ENCODE peak calls at places on chromosome 5, in five cellular contexts. V is astrocyte of the cerebellum, Y is Calu3, I is ureter, S is ovary. T is an unnamed sample.

GRCh38 chr5:62538017-62538942 is 40.3 kb upstream of the LRRC70 start:
- DNase-seq in V (peak; percentile 2), Y (no peak), I (no peak), S (no peak), T (peak; percentile 42)

GRCh38 chr5:40505031-40505430 is 174.7 kb upstream of the PTGER4 start:
- DNase-seq in V (no peak), Y (no peak), I (no peak), S (no peak), T (no peak)

GRCh38 chr5:9350301-9350797 is 195.5 kb downstream of the SEMA5A start:
- DNase-seq in V (no peak), Y (no peak), I (no peak), S (no peak), T (no peak)

GRCh38 chr5:1011741-1012315 is 3.2 kb downstream of the NKD2 start:
- DNase-seq in V (no peak), Y (no peak), I (no peak), S (peak; percentile 5), T (no peak)

GRCh38 chr5:158514353-158514960 is 585.3 kb downstream of the EBF1 start:
- DNase-seq in V (peak; percentile 24), Y (no peak), I (no peak), S (no peak), T (no peak)

GRCh38 chr5:37938086-37938852 is 98.4 kb upstream of the GDNF start:
- DNase-seq in V (no peak), Y (no peak), I (no peak), S (no peak), T (no peak)

GRCh38 chr5:6833406-6833805 is 120.2 kb downstream of the TENT4A start:
- DNase-seq in V (no peak), Y (no peak), I (no peak), S (no peak), T (no peak)

GRCh38 chr5:23013395-23013994 is 160.4 kb upstream of the CDH12 start:
- DNase-seq in V (no peak), Y (no peak), I (no peak), S (no peak), T (peak; percentile 7)

GRCh38 chr5:103487253-103487652 is 75.3 kb downstream of the NUDT12 start:
- DNase-seq in V (no peak), Y (no peak), I (no peak), S (no peak), T (no peak)

GRCh38 chr5:29963956-29964355 is 1229.5 kb upstream of the CDH6 start:
- DNase-seq in V (no peak), Y (no peak), I (no peak), S (no peak), T (peak; percentile 19)

GRCh38 chr5:80092521-80093107 is 57.5 kb downstream of the THBS4 start:
- DNase-seq in V (no peak), Y (no peak), I (no peak), S (no peak), T (no peak)

GRCh38 chr5:126561908-126562307 is 33.1 kb downstream of the ALDH7A1 start:
- DNase-seq in V (no peak), Y (no peak), I (no peak), S (no peak), T (no peak)

GRCh38 chr5:16932401-16932800 is 3.7 kb downstream of the MYO10 start:
- DNase-seq in V (no peak), Y (no peak), I (no peak), S (no peak), T (no peak)

GRCh38 chr5:152125806-152126205 is 201.2 kb upstream of the GLRA1 start:
- DNase-seq in V (no peak), Y (no peak), I (no peak), S (no peak), T (no peak)

GRCh38 chr5:79408028-79408427 is 105.9 kb downstream of the HOMER1 start:
- DNase-seq in V (no peak), Y (no peak), I (no peak), S (no peak), T (no peak)

GRCh38 chr5:44565872-44566271 is 176.7 kb upstream of the FGF10 start:
- DNase-seq in V (no peak), Y (no peak), I (no peak), S (no peak), T (no peak)

GRCh38 chr5:54090495-54091084 is 219.8 kb downstream of the ARL15 start:
- DNase-seq in V (peak; percentile 72), Y (no peak), I (no peak), S (no peak), T (peak; percentile 54)

GRCh38 chr5:104179057-104179456 is 616.5 kb upstream of the NUDT12 start:
- DNase-seq in V (peak; percentile 18), Y (peak; percentile 70), I (no peak), S (no peak), T (peak; percentile 48)

GRCh38 chr5:62732677-62733121 is 154.1 kb downstream of the LRRC70 start:
- DNase-seq in V (no peak), Y (no peak), I (no peak), S (no peak), T (no peak)

T was measured in NCI-H460.